ENCODE peak calls at places on chromosomes 12 and 14, in four cellular contexts. S is kidney, F is mesothelial cell of epicardium, O is HFFc6. W is an unnamed sample.

GRCh38 chr14:49975286-49975685 is 82.4 kb downstream of the ARF6 start:
- DNase-seq in S (no peak), F (no peak), O (peak), W (no peak)

GRCh38 chr14:67623114-67623513 is 3.4 kb downstream of the ARG2 start:
- DNase-seq in S (no peak), F (no peak), O (no peak), W (no peak)

GRCh38 chr14:22386924-22387775 is 201.9 kb downstream of the DAD1 start:
- DNase-seq in S (no peak), F (peak), O (peak), W (no peak)

GRCh38 chr12:78666584-78666983 is 198.0 kb upstream of the SYT1 start:
- DNase-seq in S (no peak), F (no peak), O (no peak), W (no peak)

GRCh38 chr14:72665259-72665658 is 228.6 kb downstream of the DPF3 start:
- DNase-seq in S (no peak), F (no peak), O (peak), W (no peak)

GRCh38 chr12:116368196-116369194 is 91.0 kb upstream of the MED13L start:
- DNase-seq in S (peak), F (no peak), O (no peak), W (no peak)

GRCh38 chr12:26711072-26711471 is 121.9 kb downstream of the ITPR2 start:
- DNase-seq in S (no peak), F (no peak), O (no peak), W (no peak)

GRCh38 chr12:132056320-132056719 is 87.8 kb downstream of the DDX51 start:
- DNase-seq in S (no peak), F (no peak), O (no peak), W (no peak)

GRCh38 chr12:124713436-124714082 is 146.1 kb upstream of the NCOR2 start:
- DNase-seq in S (no peak), F (no peak), O (no peak), W (no peak)

GRCh38 chr14:96104469-96105057 is 65.4 kb downstream of the C14orf132 start:
- DNase-seq in S (peak), F (no peak), O (peak), W (no peak)

GRCh38 chr14:102187044-102187443 is 47.3 kb downstream of the WDR20 start:
- DNase-seq in S (no peak), F (no peak), O (peak), W (no peak)

GRCh38 chr14:36647417-36647826 is 14.2 kb upstream of the PAX9 start:
- DNase-seq in S (peak), F (no peak), O (no peak), W (no peak)

GRCh38 chr14:89767861-89768268 is 186.7 kb downstream of the EFCAB11 start:
- DNase-seq in S (no peak), F (no peak), O (peak), W (no peak)

GRCh38 chr12:52965337-52965731 is 16.4 kb downstream of the KRT18 start:
- DNase-seq in S (peak), F (no peak), O (no peak), W (no peak)

GRCh38 chr12:109182041-109182839 is 65.9 kb downstream of the ACACB start:
- DNase-seq in S (no peak), F (no peak), O (no peak), W (no peak)

GRCh38 chr14:24243336-24243836 is 963 bp upstream of the TINF2 start:
- DNase-seq in S (no peak), F (no peak), O (no peak), W (peak)

GRCh38 chr14:61698216-61698980 is 3.1 kb downstream of the HIF1A start:
- DNase-seq in S (no peak), F (no peak), O (no peak), W (no peak)

GRCh38 chr14:95953111-95953724 is 76.6 kb downstream of the TUNAR start:
- DNase-seq in S (no peak), F (peak), O (no peak), W (no peak)

GRCh38 chr12:91991397-91992187 is 154.1 kb downstream of the BTG1 start:
- DNase-seq in S (no peak), F (no peak), O (no peak), W (no peak)

GRCh38 chr12:91998316-91998715 is 147.3 kb downstream of the BTG1 start:
- DNase-seq in S (no peak), F (no peak), O (no peak), W (no peak)

GRCh38 chr12:91993287-91994028 is 152.2 kb downstream of the BTG1 start:
- DNase-seq in S (no peak), F (no peak), O (no peak), W (no peak)

GRCh38 chr12:91990525-91990924 is 155.1 kb downstream of the BTG1 start:
- DNase-seq in S (no peak), F (no peak), O (no peak), W (no peak)

DNA sequence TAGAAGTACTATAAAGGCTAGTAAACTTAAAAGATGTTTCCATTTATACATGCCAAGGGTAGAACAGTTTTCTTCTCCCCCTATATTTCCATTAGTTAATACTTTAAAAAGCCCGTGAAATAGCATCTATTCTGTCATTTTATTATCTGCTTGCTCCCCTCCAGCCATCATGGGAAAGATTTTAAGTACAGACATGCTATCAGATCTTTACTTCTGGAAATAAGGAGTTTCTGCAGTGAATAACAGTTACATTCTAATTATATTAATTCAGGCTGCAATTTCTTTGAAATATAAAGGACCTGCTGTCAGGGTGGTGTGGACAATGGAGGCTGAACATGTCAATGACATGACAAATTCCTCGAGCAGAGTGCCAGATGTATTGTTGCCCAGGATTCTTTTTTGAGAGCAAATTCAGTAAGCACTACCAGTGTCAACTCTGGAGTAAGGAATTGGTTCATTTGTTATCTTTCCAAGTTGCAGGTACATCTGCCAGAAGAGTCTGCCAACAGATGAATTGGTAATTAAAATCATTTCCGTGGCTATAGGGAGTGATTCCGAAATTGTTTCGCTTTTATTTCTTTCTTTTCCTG is 151.3 kb downstream of the BTG1 start:
- DNase-seq in S (no peak), F (no peak), O (no peak), W (no peak)
- TF ChIP-seq CTCF in S (no peak), F (no peak), O (no peak), W (no peak)

DNA sequence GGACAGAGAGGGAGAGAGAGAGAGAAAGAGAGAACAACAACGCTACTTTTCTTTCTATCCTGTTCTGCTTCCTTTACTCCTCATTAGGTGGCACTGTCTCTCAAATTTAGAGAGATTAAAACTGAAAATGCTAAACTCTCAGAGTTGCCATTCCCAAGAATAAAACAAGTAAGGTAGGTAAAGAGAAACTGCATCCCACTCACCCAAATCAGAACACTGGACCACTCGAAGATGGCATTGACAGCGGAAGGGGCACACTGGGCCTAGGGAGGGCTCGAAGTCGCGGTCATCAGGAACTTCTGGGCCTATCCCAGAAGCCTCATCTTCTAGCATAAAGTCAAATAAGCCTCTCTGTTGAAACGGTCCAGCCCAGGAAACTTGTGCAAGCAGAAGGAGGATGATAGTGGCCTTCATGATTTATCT is 4.5 kb downstream of the DCN start:
- DNase-seq in S (no peak), F (no peak), O (peak), W (no peak)
- TF ChIP-seq CTCF in S (peak), F (peak), O (peak), W (peak)

DNA sequence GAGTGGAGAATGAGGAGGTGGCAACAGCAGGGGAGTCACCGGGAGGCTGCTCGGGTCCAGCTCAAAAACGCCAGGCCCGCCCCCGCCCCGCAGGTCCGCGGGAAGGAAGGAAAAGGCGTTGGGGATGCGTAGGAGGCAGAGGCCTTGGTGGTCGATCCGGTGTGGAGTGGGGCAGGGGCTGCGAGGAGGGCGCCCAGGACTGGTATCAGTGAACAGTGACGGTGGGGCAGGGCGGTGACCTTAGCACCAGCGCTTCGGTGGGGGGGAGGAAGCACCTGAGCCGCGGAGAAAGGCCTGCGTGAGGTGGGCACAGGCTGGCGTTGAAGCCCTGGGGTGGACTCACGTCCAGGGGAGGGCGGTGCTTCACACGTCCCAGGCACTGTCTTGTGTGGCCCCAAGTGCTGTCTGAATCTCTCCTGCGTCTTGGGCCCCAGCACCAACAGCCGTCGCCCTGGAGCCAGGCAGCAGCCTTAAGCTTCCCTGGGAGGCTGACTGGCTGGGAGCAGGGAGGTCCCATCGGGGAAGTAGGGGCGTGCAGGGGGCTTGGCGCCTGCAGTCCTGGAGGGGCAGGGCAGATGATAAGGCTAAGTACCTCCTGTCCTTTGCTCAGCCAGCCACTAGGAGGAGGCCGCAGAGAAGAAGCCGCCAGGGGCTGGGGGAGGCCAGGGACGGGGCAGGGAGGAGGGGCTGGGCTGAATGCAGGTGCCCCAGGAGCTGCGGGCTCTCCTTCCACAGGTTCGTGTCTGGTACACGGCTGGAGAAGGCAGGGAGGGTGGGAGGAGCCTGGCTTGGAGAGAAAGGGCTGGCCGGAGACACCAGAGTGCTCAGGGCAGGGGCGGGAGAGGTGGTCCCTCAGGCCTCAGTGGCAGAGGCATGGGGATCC is 26.5 kb downstream of the ZBTB42 start:
- DNase-seq in S (peak), F (peak), O (peak), W (peak)
- TF ChIP-seq CTCF in S (peak), F (peak), O (peak), W (peak)

GRCh38 chr12:56315256-56315625 is 547 bp downstream of the CNPY2 start:
- DNase-seq in S (peak), F (peak), O (no peak), W (no peak)

GRCh38 chr12:56315626-56316473 is at the start of gene CNPY2:
- DNase-seq in S (peak), F (peak), O (peak), W (peak)

GRCh38 chr12:56321027-56321426 is 5.2 kb upstream of the CNPY2 start:
- DNase-seq in S (no peak), F (no peak), O (peak), W (no peak)

GRCh38 chr12:56317675-56318074 is 1.9 kb upstream of the CNPY2 start:
- DNase-seq in S (peak), F (no peak), O (no peak), W (no peak)
- TF ChIP-seq CTCF in S (no peak), F (no peak), O (peak), W (no peak)

DNA sequence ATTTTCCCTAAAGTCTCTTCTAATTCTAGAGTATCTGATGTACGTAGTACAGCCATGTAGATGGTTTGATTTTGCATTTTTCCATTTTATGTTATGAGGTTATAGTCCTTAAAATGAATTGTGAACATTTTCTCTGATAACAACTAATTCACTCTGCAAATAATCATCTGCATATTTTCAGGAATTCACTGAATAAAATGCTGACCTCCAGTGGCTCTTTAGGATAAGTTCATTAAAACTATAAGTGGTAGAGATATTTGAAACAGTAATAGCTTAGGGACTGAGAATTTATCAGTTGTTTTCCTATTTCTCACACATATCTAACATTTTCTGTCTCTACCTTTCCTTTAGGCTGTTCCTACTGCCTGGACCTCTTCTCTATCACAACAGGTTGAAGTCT is 4.4 kb downstream of the MSRB3 start:
- DNase-seq in S (no peak), F (no peak), O (no peak), W (no peak)
- TF ChIP-seq CTCF in S (no peak), F (no peak), O (peak), W (peak)

GRCh38 chr12:5438671-5439200 is 6.8 kb downstream of the NTF3 start:
- DNase-seq in S (no peak), F (no peak), O (no peak), W (no peak)

GRCh38 chr12:5439788-5440300 is 7.9 kb downstream of the NTF3 start:
- DNase-seq in S (no peak), F (no peak), O (no peak), W (no peak)

GRCh38 chr12:5437657-5438056 is 5.7 kb downstream of the NTF3 start:
- DNase-seq in S (no peak), F (no peak), O (no peak), W (no peak)

GRCh38 chr12:5440973-5441372 is 9.1 kb downstream of the NTF3 start:
- DNase-seq in S (no peak), F (no peak), O (no peak), W (no peak)

GRCh38 chr12:5439333-5439732 is 7.4 kb downstream of the NTF3 start:
- DNase-seq in S (no peak), F (no peak), O (no peak), W (no peak)
- TF ChIP-seq CTCF in S (no peak), F (no peak), O (peak), W (peak)

GRCh38 chr12:80313184-80313583 is 130.9 kb upstream of the PTPRQ start:
- DNase-seq in S (no peak), F (no peak), O (no peak), W (no peak)
- TF ChIP-seq CTCF in S (no peak), F (no peak), O (peak), W (peak)